ENCODE peak calls at places on chromosome 15, in ten cellular contexts. L, H, O, I, E, C, M, R, V and Y are unnamed samples.

GRCh38 chr15:88664151-88664778 is 25.4 kb downstream of the ISG20 start:
- DNase-seq in H (no peak), L (no peak), E (no peak), I (no peak), M (no peak), R (no peak), O (peak), V (peak), C (no peak), Y (no peak)

GRCh38 chr15:40511472-40512133 is 40.8 kb downstream of the CHST14 start:
- DNase-seq in I (no peak), R (peak), O (no peak), M (no peak), L (no peak), C (peak), H (peak), E (peak), V (peak), Y (peak)

GRCh38 chr15:70526221-70526973 is 237.0 kb downstream of the UACA start:
- DNase-seq in O (peak), E (peak), R (no peak), I (no peak), L (peak), C (no peak), H (peak), V (no peak), M (no peak), Y (peak)

GRCh38 chr15:97052526-97052925 is 722.0 kb downstream of the NR2F2 start:
- DNase-seq in M (no peak), V (no peak), C (no peak), E (no peak), R (no peak), O (no peak), H (no peak), I (no peak), L (no peak), Y (no peak)

GRCh38 chr15:29864501-29864900 is 42.2 kb upstream of the TJP1 start:
- DNase-seq in C (no peak), I (no peak), R (no peak), E (no peak), L (no peak), H (no peak), O (no peak), M (no peak), V (no peak), Y (no peak)

GRCh38 chr15:95884276-95884675 is 446.2 kb upstream of the NR2F2 start:
- DNase-seq in I (no peak), V (no peak), H (no peak), E (no peak), R (no peak), M (no peak), O (no peak), L (peak), C (no peak), Y (no peak)

GRCh38 chr15:75920079-75920478 is 16.4 kb downstream of the FBXO22 start:
- DNase-seq in H (no peak), V (no peak), L (peak), E (no peak), C (no peak), M (no peak), I (no peak), O (no peak), R (no peak), Y (no peak)

GRCh38 chr15:25051399-25052154 is 96.8 kb downstream of the SNRPN start:
- DNase-seq in M (no peak), L (no peak), E (no peak), C (no peak), R (no peak), I (no peak), H (no peak), O (no peak), V (peak), Y (no peak)

GRCh38 chr15:59691194-59691805 is 2.2 kb upstream of the BNIP2 start:
- DNase-seq in V (no peak), E (peak), O (no peak), H (no peak), C (peak), L (peak), M (peak), R (no peak), I (no peak), Y (no peak)

GRCh38 chr15:66039117-66039860 is 170.0 kb downstream of the RAB11A start:
- DNase-seq in V (no peak), R (no peak), L (no peak), C (no peak), M (no peak), I (no peak), H (no peak), E (no peak), O (no peak), Y (no peak)